ENCODE peak calls at places on chromosome 15, in nine cellular contexts. One of them, this sample, is unnamed.

GRCh38 chr15:57485869-57486268 is 105.8 kb upstream of the MYZAP start:
- DNase-seq in AG08396: peak; percentile 88
- DNase-seq in lower leg skin: peak; percentile 82
- DNase-seq in globus pallidus: no peak
- DNase-seq in NCI-H1092: no peak
- DNase-seq in neural progenitor cell: no peak
- DNase-seq in activated CD4-positive, alpha-beta T cell treated with anti-CD3 and anti-CD28 coated beads, Interleukin-2, amount 10 ng/mL, durations not matched to agents 7 days and 5 days: no peak
- DNase-seq in upper lobe of right lung: peak; percentile 80
- DNase-seq in HS-5: peak; percentile 91
- DNase-seq in this sample: no peak

GRCh38 chr15:76267077-76267476 is 44.2 kb downstream of the ETFA start:
- DNase-seq in AG08396: no peak
- DNase-seq in lower leg skin: no peak
- DNase-seq in globus pallidus: no peak
- DNase-seq in NCI-H1092: no peak
- DNase-seq in neural progenitor cell: no peak
- DNase-seq in activated CD4-positive, alpha-beta T cell treated with anti-CD3 and anti-CD28 coated beads, Interleukin-2, amount 10 ng/mL, durations not matched to agents 7 days and 5 days: no peak
- DNase-seq in upper lobe of right lung: no peak
- DNase-seq in HS-5: no peak
- DNase-seq in this sample: no peak

GRCh38 chr15:75532413-75533250 is 46.5 kb downstream of the PTPN9 start:
- DNase-seq in AG08396: peak; percentile 59
- DNase-seq in lower leg skin: no peak
- DNase-seq in globus pallidus: peak; percentile 26
- DNase-seq in NCI-H1092: no peak
- DNase-seq in neural progenitor cell: peak; percentile 65
- DNase-seq in activated CD4-positive, alpha-beta T cell treated with anti-CD3 and anti-CD28 coated beads, Interleukin-2, amount 10 ng/mL, durations not matched to agents 7 days and 5 days: no peak
- DNase-seq in upper lobe of right lung: no peak
- DNase-seq in HS-5: no peak
- DNase-seq in this sample: peak; percentile 79

GRCh38 chr15:55897560-55898336 is 95.7 kb downstream of the NEDD4 start:
- DNase-seq in AG08396: peak; percentile 62
- DNase-seq in lower leg skin: no peak
- DNase-seq in globus pallidus: peak; percentile 26
- DNase-seq in NCI-H1092: peak; percentile 7
- DNase-seq in neural progenitor cell: peak; percentile 75
- DNase-seq in activated CD4-positive, alpha-beta T cell treated with anti-CD3 and anti-CD28 coated beads, Interleukin-2, amount 10 ng/mL, durations not matched to agents 7 days and 5 days: no peak
- DNase-seq in upper lobe of right lung: no peak
- DNase-seq in HS-5: peak; percentile 72
- DNase-seq in this sample: no peak

GRCh38 chr15:85335193-85335939 is 45.0 kb upstream of the AKAP13 start:
- DNase-seq in AG08396: no peak
- DNase-seq in lower leg skin: no peak
- DNase-seq in globus pallidus: no peak
- DNase-seq in NCI-H1092: no peak
- DNase-seq in neural progenitor cell: no peak
- DNase-seq in activated CD4-positive, alpha-beta T cell treated with anti-CD3 and anti-CD28 coated beads, Interleukin-2, amount 10 ng/mL, durations not matched to agents 7 days and 5 days: no peak
- DNase-seq in upper lobe of right lung: no peak
- DNase-seq in HS-5: no peak
- DNase-seq in this sample: no peak

GRCh38 chr15:32730677-32731654 is 13.2 kb downstream of the GREM1 start:
- DNase-seq in AG08396: peak; percentile 41
- DNase-seq in lower leg skin: no peak
- DNase-seq in globus pallidus: no peak
- DNase-seq in NCI-H1092: no peak
- DNase-seq in neural progenitor cell: peak; percentile 61
- DNase-seq in activated CD4-positive, alpha-beta T cell treated with anti-CD3 and anti-CD28 coated beads, Interleukin-2, amount 10 ng/mL, durations not matched to agents 7 days and 5 days: no peak
- DNase-seq in upper lobe of right lung: peak; percentile 88
- DNase-seq in HS-5: no peak
- DNase-seq in this sample: no peak

GRCh38 chr15:63701365-63701764 is 104.2 kb downstream of the FBXL22 start:
- DNase-seq in AG08396: no peak
- DNase-seq in lower leg skin: no peak
- DNase-seq in globus pallidus: no peak
- DNase-seq in NCI-H1092: no peak
- DNase-seq in neural progenitor cell: no peak
- DNase-seq in activated CD4-positive, alpha-beta T cell treated with anti-CD3 and anti-CD28 coated beads, Interleukin-2, amount 10 ng/mL, durations not matched to agents 7 days and 5 days: no peak
- DNase-seq in upper lobe of right lung: no peak
- DNase-seq in HS-5: no peak
- DNase-seq in this sample: no peak

GRCh38 chr15:63510548-63510940 is 6.2 kb downstream of the USP3 start:
- DNase-seq in AG08396: no peak
- DNase-seq in lower leg skin: no peak
- DNase-seq in globus pallidus: no peak
- DNase-seq in NCI-H1092: no peak
- DNase-seq in neural progenitor cell: no peak
- DNase-seq in activated CD4-positive, alpha-beta T cell treated with anti-CD3 and anti-CD28 coated beads, Interleukin-2, amount 10 ng/mL, durations not matched to agents 7 days and 5 days: no peak
- DNase-seq in upper lobe of right lung: no peak
- DNase-seq in HS-5: no peak
- DNase-seq in this sample: no peak

GRCh38 chr15:49712846-49713450 is 92.1 kb downstream of the DTWD1 start:
- DNase-seq in AG08396: no peak
- DNase-seq in lower leg skin: no peak
- DNase-seq in globus pallidus: no peak
- DNase-seq in NCI-H1092: peak; percentile 9
- DNase-seq in neural progenitor cell: no peak
- DNase-seq in activated CD4-positive, alpha-beta T cell treated with anti-CD3 and anti-CD28 coated beads, Interleukin-2, amount 10 ng/mL, durations not matched to agents 7 days and 5 days: no peak
- DNase-seq in upper lobe of right lung: no peak
- DNase-seq in HS-5: no peak
- DNase-seq in this sample: no peak

GRCh38 chr15:101181349-101181748 is 70.5 kb downstream of the CHSY1 start:
- DNase-seq in AG08396: no peak
- DNase-seq in lower leg skin: no peak
- DNase-seq in globus pallidus: no peak
- DNase-seq in NCI-H1092: no peak
- DNase-seq in neural progenitor cell: no peak
- DNase-seq in activated CD4-positive, alpha-beta T cell treated with anti-CD3 and anti-CD28 coated beads, Interleukin-2, amount 10 ng/mL, durations not matched to agents 7 days and 5 days: no peak
- DNase-seq in upper lobe of right lung: no peak
- DNase-seq in HS-5: no peak
- DNase-seq in this sample: no peak

This sample was measured in tibial nerve.